ENCODE peak calls at places on chromosomes 16 and 17, in nine cellular contexts. P is MM.1S; L is left ventricle myocardium inferior; N is PC-3; K is HCT116; G is breast epithelium; Y is tibial artery; U is activated CD8-positive, alpha-beta T cell treated with anti-CD3 and anti-CD28 coated beads for 36 hours; R is testis. V is an unnamed sample.
A peak's percentile ranks its signal among the peaks of the same experiment; 100 is the strongest.

GRCh38 chr16:23575834-23576233 is 18.3 kb downstream of the UBFD1 start:
- DNase-seq in P (no peak), L (no peak), N (no peak), K (no peak), G (no peak), Y (no peak), U (no peak), R (no peak), V (no peak)

GRCh38 chr17:17684901-17685774 is 3.9 kb downstream of the RAI1 start:
- DNase-seq in P (no peak), L (no peak), N (no peak), K (no peak), G (no peak), Y (no peak), U (no peak), R (no peak), V (no peak)

GRCh38 chr17:48639136-48639535 is 13.0 kb upstream of the HOXB9 start:
- DNase-seq in P (no peak), L (no peak), N (no peak), K (no peak), G (no peak), Y (no peak), U (no peak), R (no peak), V (no peak)

GRCh38 chr16:85258616-85259015 is 146.3 kb upstream of the CIBAR2 start:
- DNase-seq in P (no peak), L (no peak), N (no peak), K (no peak), G (no peak), Y (no peak), U (no peak), R (no peak), V (no peak)

GRCh38 chr17:83053021-83053778 is 26.2 kb upstream of the METRNL start:
- DNase-seq in P (no peak), L (peak; percentile 15), N (no peak), K (no peak), G (no peak), Y (peak; percentile 64), U (no peak), R (peak; percentile 50), V (no peak)

GRCh38 chr17:59558953-59559352 is 6.5 kb upstream of the DHX40 start:
- DNase-seq in P (no peak), L (no peak), N (peak; percentile 33), K (no peak), G (no peak), Y (no peak), U (no peak), R (no peak), V (no peak)

GRCh38 chr16:87667443-87667842 is 65.1 kb downstream of the JPH3 start:
- DNase-seq in P (no peak), L (no peak), N (no peak), K (no peak), G (no peak), Y (no peak), U (no peak), R (no peak), V (no peak)

GRCh38 chr17:82957469-82957795 is 117.6 kb upstream of the ZNF750 start:
- DNase-seq in P (no peak), L (no peak), N (no peak), K (no peak), G (no peak), Y (no peak), U (no peak), R (peak; percentile 11), V (no peak)

GRCh38 chr17:2064980-2065785 is 10.3 kb downstream of the HIC1 start:
- DNase-seq in P (no peak), L (no peak), N (no peak), K (no peak), G (no peak), Y (no peak), U (peak; percentile 89), R (no peak), V (no peak)

GRCh38 chr16:2459647-2460390 is at the start of gene TEDC2:
- DNase-seq in P (peak; percentile 98), L (peak; percentile 97), N (peak; percentile 93), K (peak; percentile 86), G (peak; percentile 94), Y (peak; percentile 98), U (peak; percentile 99), R (peak; percentile 98), V (peak; percentile 99)

DNA sequence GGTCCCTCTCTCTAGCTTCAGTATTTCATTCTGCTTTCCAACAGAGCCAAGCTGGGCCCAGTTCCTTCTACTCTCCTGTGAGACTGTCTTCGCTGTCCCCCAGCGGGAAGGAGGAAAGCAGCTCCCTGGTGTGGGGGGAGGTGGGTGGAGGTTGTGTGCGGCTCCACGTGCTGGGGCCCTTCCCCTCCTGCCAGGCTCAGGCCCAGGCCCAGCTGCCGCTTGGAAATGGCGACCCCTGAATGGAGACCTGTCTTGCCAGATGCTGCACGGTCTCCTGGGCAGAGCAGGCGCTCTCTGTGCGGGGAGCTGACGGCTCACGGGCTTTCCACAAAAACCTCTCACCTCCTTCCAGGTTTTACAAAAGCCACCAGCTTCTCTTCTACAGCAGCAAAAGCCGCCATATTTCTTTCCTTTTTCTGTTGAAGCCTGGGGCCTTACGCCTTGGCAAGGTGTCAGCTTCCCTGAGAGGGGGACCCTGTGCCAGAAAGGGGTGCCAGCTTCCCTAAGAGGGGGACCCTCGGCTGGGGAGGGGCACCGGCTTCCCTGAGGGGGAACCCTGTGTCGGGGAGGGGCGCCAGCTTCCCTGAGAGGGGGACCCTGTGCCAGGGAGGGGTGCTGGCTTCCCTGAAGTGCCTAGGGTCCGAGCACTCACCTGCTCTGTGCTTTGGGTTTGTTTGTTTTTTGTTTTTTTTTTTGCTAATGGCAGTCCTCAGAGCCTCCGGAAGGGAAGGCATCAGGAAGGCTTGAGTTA is 47.5 kb downstream of the ZNF778 start:
- DNase-seq in P (no peak), L (no peak), N (no peak), K (no peak), G (no peak), Y (no peak), U (no peak), R (no peak), V (no peak)
- TF ChIP-seq CTCF in P (no peak), L (no peak), N (no peak), K (no peak), G (no peak), Y (no peak), U (no peak), R (no peak), V (no peak)

DNA sequence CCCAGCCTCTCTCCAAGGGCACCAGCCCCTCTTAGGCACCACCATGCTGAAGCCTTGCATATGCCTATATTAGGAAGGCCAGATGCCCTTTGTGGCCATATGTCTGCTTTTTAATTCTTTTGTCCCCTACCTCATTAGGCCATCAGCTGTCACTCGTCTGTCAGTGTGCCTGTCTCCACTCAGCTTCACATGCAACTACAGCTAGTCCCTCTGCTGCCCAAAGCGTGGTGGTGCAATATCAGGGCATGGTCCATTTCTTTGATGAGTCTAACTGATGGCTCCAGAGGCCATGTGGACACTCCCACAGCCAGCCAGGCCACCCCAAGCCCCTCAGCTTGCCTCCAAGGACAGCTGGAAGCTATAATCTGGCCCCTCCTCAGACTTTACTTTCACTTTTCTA is 36.3 kb downstream of the MYO18A start:
- DNase-seq in P (peak; percentile 28), L (no peak), N (peak; percentile 37), K (no peak), G (no peak), Y (no peak), U (peak; percentile 54), R (peak; percentile 54), V (peak; percentile 81)
- TF ChIP-seq CTCF in P (peak; percentile 43), L (peak; percentile 65), N (peak; percentile 52), K (peak; percentile 66), G (no peak), Y (peak; percentile 18), U (peak; percentile 38), R (no peak), V (peak; percentile 74)

DNA sequence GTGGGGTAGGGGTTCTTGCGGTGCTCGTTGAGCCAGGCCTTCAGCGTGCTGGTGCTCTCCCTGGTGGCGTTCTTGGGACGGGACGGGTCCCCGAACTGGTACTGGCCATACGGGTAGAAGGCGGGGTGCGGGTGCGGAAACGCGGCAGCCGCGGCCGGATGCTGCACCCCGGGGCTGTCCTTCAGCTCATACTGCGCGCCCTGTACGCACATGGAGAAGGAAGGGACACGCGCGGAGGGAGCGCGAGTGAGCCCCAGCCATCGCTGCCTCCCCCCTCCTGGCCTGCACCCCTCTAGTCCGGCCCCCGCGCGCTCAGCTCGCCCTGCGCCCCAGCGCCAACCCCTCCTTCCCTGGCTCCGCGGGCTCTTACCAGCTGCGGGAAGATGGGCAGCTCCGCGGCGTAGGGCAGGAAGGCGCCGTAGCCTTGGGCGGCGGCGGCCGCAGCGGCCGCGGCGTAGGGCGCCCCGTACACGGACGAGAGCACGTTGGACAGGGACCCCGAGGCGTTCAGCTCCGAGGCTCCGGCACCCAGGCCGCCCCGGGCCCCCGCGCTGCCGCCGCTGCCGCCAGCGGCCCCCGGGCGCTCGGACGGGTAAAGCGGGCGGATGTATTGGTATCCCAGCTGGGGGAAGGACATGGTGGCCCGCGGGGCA is 1.0 kb downstream of the IRX3 start:
- DNase-seq in P (no peak), L (peak; percentile 51), N (no peak), K (no peak), G (peak; percentile 50), Y (peak; percentile 65), U (no peak), R (no peak), V (peak; percentile 40)
- TF ChIP-seq CTCF in P (no peak), L (peak; percentile 29), N (no peak), K (no peak), G (no peak), Y (no peak), U (no peak), R (no peak), V (no peak)

GRCh38 chr16:75550211-75550662 is 5.8 kb downstream of the TMEM231 start:
- DNase-seq in P (peak; percentile 39), L (no peak), N (peak; percentile 33), K (no peak), G (peak; percentile 74), Y (peak; percentile 73), U (peak; percentile 47), R (peak; percentile 59), V (no peak)
- TF ChIP-seq CTCF in P (peak; percentile 48), L (peak; percentile 67), N (peak; percentile 47), K (peak; percentile 55), G (no peak), Y (peak; percentile 19), U (peak; percentile 29), R (peak; percentile 27), V (no peak)

GRCh38 chr17:42520540-42520951 is 15.5 kb upstream of the NAGLU start:
- DNase-seq in P (no peak), L (no peak), N (no peak), K (no peak), G (no peak), Y (no peak), U (peak; percentile 74), R (no peak), V (no peak)
- TF ChIP-seq CTCF in P (peak; percentile 20), L (peak; percentile 23), N (peak; percentile 47), K (peak; percentile 64), G (no peak), Y (no peak), U (peak; percentile 60), R (no peak), V (no peak)